ENCODE peak calls at places on chromosome 19, in six cellular contexts. H is stimulated activated CD4-positive, alpha-beta T cell treated with anti-CD3 and anti-CD28 coated beads, Interleukin-4, amount 100 ng/mL, for 24 hours; R is activated naive CD4-positive, alpha-beta T cell treated with anti-CD3 and anti-CD28 coated beads, Interleukin-2, amount 10 ng/mL, durations not matched to agents 7 days and 5 days; C is AG08395; X is neural progenitor cell; V is HFF-Myc. W is an unnamed sample.

GRCh38 chr19:41377977-41378707 is 1.8 kb downstream of the TMEM91 start:
- DNase-seq in H (no peak), X (peak; percentile 65), V (no peak), C (no peak), R (no peak), W (peak; percentile 69)

GRCh38 chr19:16880884-16881554 is 7.8 kb upstream of the F2RL3 start:
- DNase-seq in C (no peak), R (no peak), V (no peak), H (no peak), X (no peak), W (no peak)

GRCh38 chr19:46288896-46289588 is 7.8 kb upstream of the HIF3A start:
- DNase-seq in R (no peak), V (peak; percentile 88), C (peak; percentile 70), H (no peak), X (no peak), W (no peak)

GRCh38 chr19:46413262-46414031 is at the start of gene CCDC8:
- DNase-seq in X (peak; percentile 97), V (peak; percentile 85), H (no peak), C (peak; percentile 84), R (no peak), W (peak; percentile 94)

GRCh38 chr19:12750851-12751250 is 740 bp upstream of the BEST2 start:
- DNase-seq in R (no peak), H (no peak), C (no peak), V (no peak), X (no peak), W (no peak)

GRCh38 chr19:17555929-17556813 is 722 bp downstream of the COLGALT1 start:
- DNase-seq in C (peak; percentile 54), X (peak; percentile 55), H (peak; percentile 45), R (peak; percentile 61), V (no peak), W (peak; percentile 72)

GRCh38 chr19:16874250-16874977 is 14.4 kb upstream of the F2RL3 start:
- DNase-seq in R (no peak), X (no peak), C (no peak), V (no peak), H (no peak), W (no peak)

GRCh38 chr19:5612891-5613290 is 9.7 kb downstream of the SAFB2 start:
- DNase-seq in V (no peak), C (no peak), H (no peak), R (no peak), X (no peak), W (no peak)

GRCh38 chr19:41327499-41328156 is 17.7 kb downstream of the CCDC97 start:
- DNase-seq in C (no peak), V (no peak), H (peak; percentile 82), X (no peak), R (peak; percentile 83), W (peak; percentile 40)

GRCh38 chr19:49362926-49363264 is 679 bp upstream of the TEAD2 start:
- DNase-seq in H (no peak), X (no peak), C (peak; percentile 38), V (no peak), R (peak; percentile 34), W (peak; percentile 24)

GRCh38 chr19:11560404-11560988 is 1.5 kb upstream of the ELOF1 start:
- DNase-seq in X (peak; percentile 91), V (peak; percentile 61), R (peak; percentile 75), H (peak; percentile 72), C (peak; percentile 63), W (peak; percentile 66)

GRCh38 chr19:55601127-55601526 is 1.0 kb downstream of the ZNF524 start:
- DNase-seq in V (no peak), C (no peak), X (no peak), H (no peak), R (no peak), W (no peak)

GRCh38 chr19:34171539-34171876 is 796 bp upstream of the LSM14A start:
- DNase-seq in X (no peak), C (peak; percentile 67), R (no peak), V (peak; percentile 59), H (peak; percentile 74), W (no peak)

GRCh38 chr19:46016426-46017094 is 6.3 kb downstream of the PGLYRP1 start:
- DNase-seq in V (no peak), H (peak; percentile 85), C (peak; percentile 92), X (peak; percentile 93), R (peak; percentile 87), W (peak; percentile 89)

W was measured in WTC11.